ENCODE peak calls at places on chromosomes 16 and 17, in four cellular contexts. One of them, this sample, is unnamed. For H3K9me3, the result is how much of the 10 kb centered on the place peaks cover.

GRCh38 chr17:14590458-14591250 is 289.8 kb downstream of the HS3ST3B1 start:
- ATAC-seq in K562: no peak
- ATAC-seq in A549: no peak
- ATAC-seq in HepG2: no peak
- ATAC-seq in this sample: no peak

GRCh38 chr16:4009177-4009576 is 107.1 kb downstream of the ADCY9 start:
- ATAC-seq in K562: no peak
- ATAC-seq in HepG2: no peak
- ATAC-seq in A549: no peak
- ATAC-seq in this sample: no peak

GRCh38 chr16:30131869-30132475 is 9.0 kb upstream of the MAPK3 start:
- ATAC-seq in K562: no peak
- ATAC-seq in HepG2: no peak
- ATAC-seq in A549: no peak
- ATAC-seq in this sample: no peak

GRCh38 chr16:81996664-81997529 is 14.4 kb downstream of the SDR42E1 start:
- ATAC-seq in K562: peak
- ATAC-seq in A549: peak
- ATAC-seq in HepG2: peak
- ATAC-seq in this sample: peak

GRCh38 chr17:55305321-55306087 is 40.7 kb downstream of the HLF start:
- ATAC-seq in HepG2: peak
- ATAC-seq in A549: peak
- ATAC-seq in K562: no peak
- ATAC-seq in this sample: no peak

GRCh38 chr16:29900888-29901606 is 759 bp downstream of the ASPHD1 start:
- ATAC-seq in A549: no peak
- ATAC-seq in HepG2: peak
- ATAC-seq in K562: no peak
- ATAC-seq in this sample: no peak

GRCh38 chr16:85908889-85909584 is 10.1 kb downstream of the IRF8 start:
- ATAC-seq in K562: no peak
- ATAC-seq in A549: no peak
- ATAC-seq in HepG2: no peak
- ATAC-seq in this sample: peak

GRCh38 chr17:42467889-42468288 is 9.2 kb downstream of the ATP6V0A1 start:
- ATAC-seq in A549: no peak
- ATAC-seq in HepG2: no peak
- ATAC-seq in K562: no peak
- ATAC-seq in this sample: no peak

GRCh38 chr16:56424404-56424765 is 960 bp downstream of the AMFR start:
- ATAC-seq in A549: peak
- ATAC-seq in HepG2: peak
- ATAC-seq in K562: no peak
- ATAC-seq in this sample: no peak

GRCh38 chr17:11300738-11301137 is 59.7 kb downstream of the SHISA6 start:
- ATAC-seq in A549: no peak
- ATAC-seq in HepG2: no peak
- ATAC-seq in K562: no peak
- ATAC-seq in this sample: no peak

GRCh38 chr17:57916925-57917858 is 38.0 kb downstream of the CUEDC1 start:
- ATAC-seq in K562: no peak
- ATAC-seq in HepG2: peak
- ATAC-seq in A549: peak
- ATAC-seq in this sample: no peak

GRCh38 chr17:80968602-80969029 is 23.0 kb upstream of the CHMP6 start:
- ATAC-seq in A549: no peak
- ATAC-seq in K562: no peak
- ATAC-seq in HepG2: no peak
- ATAC-seq in this sample: peak

GRCh38 chr17:17579691-17580090 is 11.8 kb downstream of the PEMT start:
- ATAC-seq in A549: no peak
- ATAC-seq in HepG2: no peak
- ATAC-seq in K562: no peak
- ATAC-seq in this sample: no peak

GRCh38 chr16:72807287-72807686 is 240.6 kb downstream of the ZFHX3 start:
- ATAC-seq in K562: no peak
- ATAC-seq in HepG2: no peak
- ATAC-seq in A549: no peak
- ATAC-seq in this sample: no peak

GRCh38 chr16:2692948-2693651 is 10.8 kb downstream of the KCTD5 start:
- ATAC-seq in HepG2: no peak
- ATAC-seq in A549: no peak
- ATAC-seq in K562: peak
- ATAC-seq in this sample: peak

GRCh38 chr17:74569392-74570003 is 2.2 kb upstream of the CD300H start:
- ATAC-seq in K562: peak
- ATAC-seq in HepG2: peak
- ATAC-seq in A549: peak
- ATAC-seq in this sample: peak

GRCh38 chr17:3732171-3732570 is 8.5 kb downstream of the HASPIN start:
- ATAC-seq in K562: peak
- ATAC-seq in HepG2: peak
- ATAC-seq in A549: peak
- ATAC-seq in this sample: peak

GRCh38 chr17:56891751-56892150 is 22.1 kb downstream of the TRIM25 start:
- ATAC-seq in K562: peak
- ATAC-seq in HepG2: peak
- ATAC-seq in A549: no peak
- ATAC-seq in this sample: no peak

GRCh38 chr16:17084134-17084533 is 386.6 kb downstream of the XYLT1 start:
- ATAC-seq in K562: no peak
- ATAC-seq in A549: no peak
- ATAC-seq in HepG2: no peak
- ATAC-seq in this sample: no peak

GRCh38 chr16:46748775-46749705 is 896 bp upstream of the MYLK3 start:
- ATAC-seq in A549: peak
- ATAC-seq in K562: peak
- ATAC-seq in HepG2: peak
- ATAC-seq in this sample: no peak

GRCh38 chr17:1003633-1003971 is 6.7 kb downstream of the TIMM22 start:
- ATAC-seq in HepG2: no peak
- ATAC-seq in K562: no peak
- ATAC-seq in A549: no peak
- ATAC-seq in this sample: no peak

GRCh38 chr16:25481636-25482035 is 210.1 kb upstream of the HS3ST4 start:
- ATAC-seq in A549: no peak
- ATAC-seq in HepG2: no peak
- ATAC-seq in K562: no peak
- ATAC-seq in this sample: no peak

GRCh38 chr16:14111713-14112538 is 40.8 kb downstream of the MRTFB start:
- ATAC-seq in HepG2: peak
- ATAC-seq in A549: no peak
- ATAC-seq in K562: no peak
- ATAC-seq in this sample: peak

GRCh38 chr16:78668393-78668792 is 568.9 kb downstream of the WWOX start:
- ATAC-seq in A549: no peak
- ATAC-seq in HepG2: no peak
- ATAC-seq in K562: no peak
- ATAC-seq in this sample: no peak

GRCh38 chr16:75256059-75256870 is 4.8 kb upstream of the BCAR1 start:
- ATAC-seq in K562: peak
- ATAC-seq in HepG2: peak
- ATAC-seq in A549: no peak
- ATAC-seq in this sample: no peak

GRCh38 chr17:82397449-82398335 is 20.5 kb upstream of the HEXD start:
- ATAC-seq in A549: peak
- ATAC-seq in K562: no peak
- ATAC-seq in HepG2: peak
- ATAC-seq in this sample: no peak

GRCh38 chr17:42421479-42422332 is 1.4 kb downstream of the CAVIN1 start:
- ATAC-seq in A549: peak
- ATAC-seq in K562: peak
- ATAC-seq in HepG2: peak
- ATAC-seq in this sample: peak

GRCh38 chr17:39027440-39028035 is 60.3 kb upstream of the FBXO47 start:
- ATAC-seq in HepG2: no peak
- ATAC-seq in A549: peak
- ATAC-seq in K562: no peak
- ATAC-seq in this sample: peak

GRCh38 chr17:273994-274832 is 78.4 kb downstream of the RPH3AL start:
- ATAC-seq in A549: peak
- ATAC-seq in HepG2: no peak
- ATAC-seq in K562: no peak
- ATAC-seq in this sample: no peak

GRCh38 chr17:68719431-68719830 is 118.3 kb upstream of the FAM20A start:
- ATAC-seq in A549: no peak
- ATAC-seq in K562: no peak
- ATAC-seq in HepG2: no peak
- ATAC-seq in this sample: no peak

GRCh38 chr17:68377771-68378201 is 79.5 kb downstream of the WIPI1 start:
- ATAC-seq in HepG2: no peak
- ATAC-seq in K562: no peak
- ATAC-seq in A549: no peak
- ATAC-seq in this sample: no peak

GRCh38 chr17:3546521-3546920 is 11.1 kb downstream of the TRPV3 start:
- ATAC-seq in A549: no peak
- ATAC-seq in K562: no peak
- ATAC-seq in HepG2: peak
- ATAC-seq in this sample: no peak

GRCh38 chr16:72282338-72282737 is 110.4 kb upstream of the PMFBP1 start:
- ATAC-seq in HepG2: no peak
- ATAC-seq in A549: no peak
- ATAC-seq in K562: no peak
- ATAC-seq in this sample: no peak

GRCh38 chr16:68779891-68780290 is 42.8 kb downstream of the CDH1 start:
- ATAC-seq in A549: no peak
- ATAC-seq in K562: no peak
- ATAC-seq in HepG2: peak
- ATAC-seq in this sample: no peak

GRCh38 chr17:44258811-44259351 is 9.1 kb downstream of the SLC4A1 start:
- ATAC-seq in K562: no peak
- ATAC-seq in A549: no peak
- ATAC-seq in HepG2: peak
- ATAC-seq in this sample: no peak

DNA sequence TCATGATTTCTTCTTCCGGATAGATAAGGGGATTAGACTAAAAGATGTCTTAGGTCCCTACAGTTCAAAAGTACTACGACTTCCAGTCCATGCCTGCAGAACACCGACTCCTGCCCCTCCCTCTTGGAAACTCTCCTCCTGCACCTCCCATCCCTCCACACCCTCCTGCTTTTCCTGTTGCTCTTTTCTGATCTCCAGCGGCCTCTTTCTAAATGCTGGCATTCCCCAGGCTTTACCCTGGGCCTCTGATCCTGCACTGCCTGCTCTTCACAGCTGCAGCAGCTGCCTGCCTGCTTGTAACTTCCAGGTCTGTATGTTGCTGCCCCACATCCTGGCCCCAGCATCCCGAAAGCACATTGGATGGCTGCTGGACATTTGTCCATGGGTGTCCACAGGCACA is 154.2 kb downstream of the KCNJ12 start:
- ATAC-seq in A549: no peak
- ATAC-seq in K562: no peak
- ATAC-seq in HepG2: no peak
- ATAC-seq in this sample: no peak
- H3K9me3 ChIP-seq in A549: under half
- H3K9me3 ChIP-seq in K562: under half
- H3K9me3 ChIP-seq in HepG2: under half
- H3K9me3 ChIP-seq in this sample: under half

GRCh38 chr16:74099530-74099929 is 197.1 kb upstream of the PSMD7 start:
- ATAC-seq in HepG2: no peak
- ATAC-seq in K562: no peak
- ATAC-seq in A549: no peak
- ATAC-seq in this sample: no peak
- TF ChIP-seq EP300 in HepG2: no peak
- TF ChIP-seq EP300 in K562: no peak
- TF ChIP-seq EP300 in A549: no peak
- TF ChIP-seq EP300 in this sample: no peak

GRCh38 chr16:27458987-27459688 is 57.2 kb downstream of the IL21R start:
- ATAC-seq in A549: no peak
- ATAC-seq in HepG2: no peak
- ATAC-seq in K562: no peak
- ATAC-seq in this sample: no peak
- H3K9me3 ChIP-seq in A549: under half
- H3K9me3 ChIP-seq in HepG2: under half
- H3K9me3 ChIP-seq in K562: under half
- H3K9me3 ChIP-seq in this sample: under half

GRCh38 chr16:89560413-89561194 is at the start of gene RPL13:
- ATAC-seq in HepG2: peak
- ATAC-seq in A549: peak
- ATAC-seq in K562: peak
- ATAC-seq in this sample: peak
- TF ChIP-seq EP300 in HepG2: no peak
- TF ChIP-seq EP300 in A549: no peak
- TF ChIP-seq EP300 in K562: no peak
- TF ChIP-seq EP300 in this sample: no peak